ENCODE peak calls at places on chromosomes 5 and 9, in ten cellular contexts. J, Z, E, Q, M, S, Y, I, U and P are unnamed samples.

GRCh38 chr5:115414406-115415142 is 118.1 kb upstream of the CCDC112 start:
- DNase-seq in M (no peak), U (peak; percentile 98), Y (no peak), J (no peak), Z (no peak), I (no peak), Q (no peak), E (no peak), S (peak; percentile 97), P (no peak)

GRCh38 chr5:145925353-145925752 is 11.0 kb upstream of the SH3RF2 start:
- DNase-seq in M (no peak), Z (no peak), E (no peak), U (peak; percentile 51), Y (no peak), Q (no peak), J (no peak), S (peak; percentile 83), I (no peak), P (no peak)

GRCh38 chr5:179967489-179967888 is 59.8 kb upstream of the TBC1D9B start:
- DNase-seq in J (no peak), Q (no peak), Y (no peak), I (no peak), U (no peak), Z (no peak), S (no peak), M (no peak), E (no peak), P (no peak)

GRCh38 chr9:129987941-129988340 is 55.0 kb downstream of the FNBP1 start:
- DNase-seq in M (no peak), Y (no peak), J (no peak), Q (no peak), E (no peak), Z (no peak), U (no peak), I (no peak), S (no peak), P (no peak)

GRCh38 chr9:121269030-121269887 is 1.3 kb downstream of the GSN start:
- DNase-seq in I (peak; percentile 53), S (peak; percentile 38), E (no peak), Z (no peak), Q (peak; percentile 81), J (no peak), Y (peak; percentile 31), U (no peak), M (peak; percentile 67), P (peak; percentile 63)

GRCh38 chr5:64183956-64184355 is 18.3 kb downstream of the RNF180 start:
- DNase-seq in E (no peak), J (no peak), Q (no peak), Y (no peak), S (no peak), U (no peak), Z (no peak), M (no peak), I (no peak), P (no peak)

GRCh38 chr5:107486489-107486888 is 184.2 kb downstream of the EFNA5 start:
- DNase-seq in U (no peak), Z (peak; percentile 59), Q (no peak), I (no peak), S (no peak), M (no peak), E (no peak), J (peak; percentile 17), Y (no peak), P (no peak)

GRCh38 chr5:90134892-90135291 is 274.7 kb downstream of the CETN3 start:
- DNase-seq in Y (no peak), U (peak; percentile 36), Z (no peak), J (no peak), M (no peak), E (peak; percentile 84), S (peak; percentile 42), Q (peak; percentile 96), I (peak; percentile 81), P (no peak)

GRCh38 chr5:41118177-41118576 is 47.0 kb upstream of the MROH2B start:
- DNase-seq in I (no peak), Z (no peak), J (no peak), S (no peak), Y (no peak), U (no peak), M (no peak), E (no peak), Q (no peak), P (no peak)

GRCh38 chr9:107918749-107919148 is 429.2 kb upstream of the KLF4 start:
- DNase-seq in E (no peak), U (no peak), Q (no peak), Y (no peak), Z (no peak), I (no peak), S (no peak), M (no peak), J (no peak), P (no peak)

GRCh38 chr9:131092548-131093440 is 3.5 kb upstream of the AIF1L start:
- DNase-seq in Q (no peak), S (no peak), Z (no peak), U (no peak), I (no peak), J (no peak), M (no peak), Y (no peak), E (no peak), P (no peak)

GRCh38 chr5:111367081-111367480 is 142.9 kb downstream of the CAMK4 start:
- DNase-seq in Q (no peak), J (no peak), M (no peak), E (no peak), U (no peak), S (no peak), Y (no peak), I (no peak), Z (no peak), P (no peak)

GRCh38 chr5:126801992-126802294 is 25.0 kb downstream of the LMNB1 start:
- DNase-seq in M (no peak), J (peak; percentile 19), Z (no peak), S (peak; percentile 84), U (no peak), Y (no peak), Q (no peak), I (no peak), E (no peak), P (no peak)

GRCh38 chr5:124583469-124584350 is 162.7 kb downstream of the ZNF608 start:
- DNase-seq in M (no peak), E (no peak), J (peak; percentile 19), S (peak; percentile 88), U (peak; percentile 66), Q (no peak), I (no peak), Z (no peak), Y (no peak), P (no peak)

GRCh38 chr5:136053336-136054121 is 24.7 kb downstream of the TGFBI start:
- DNase-seq in Y (no peak), S (peak; percentile 91), I (peak; percentile 85), E (no peak), J (no peak), Q (peak; percentile 84), M (no peak), U (peak; percentile 86), Z (no peak), P (no peak)

GRCh38 chr5:93313672-93314071 is 267.3 kb downstream of the NR2F1-AS1 start:
- DNase-seq in J (no peak), E (no peak), Z (no peak), S (no peak), I (no peak), M (no peak), U (no peak), Y (no peak), Q (no peak), P (no peak)

GRCh38 chr5:93307557-93307956 is 273.5 kb downstream of the NR2F1-AS1 start:
- DNase-seq in U (no peak), Q (no peak), E (no peak), I (no peak), M (no peak), Y (no peak), S (peak; percentile 40), J (no peak), Z (no peak), P (no peak)

GRCh38 chr5:93305984-93306383 is 275.0 kb downstream of the NR2F1-AS1 start:
- DNase-seq in S (no peak), I (no peak), Q (no peak), J (no peak), M (no peak), U (no peak), Y (no peak), E (no peak), Z (no peak), P (no peak)

DNA sequence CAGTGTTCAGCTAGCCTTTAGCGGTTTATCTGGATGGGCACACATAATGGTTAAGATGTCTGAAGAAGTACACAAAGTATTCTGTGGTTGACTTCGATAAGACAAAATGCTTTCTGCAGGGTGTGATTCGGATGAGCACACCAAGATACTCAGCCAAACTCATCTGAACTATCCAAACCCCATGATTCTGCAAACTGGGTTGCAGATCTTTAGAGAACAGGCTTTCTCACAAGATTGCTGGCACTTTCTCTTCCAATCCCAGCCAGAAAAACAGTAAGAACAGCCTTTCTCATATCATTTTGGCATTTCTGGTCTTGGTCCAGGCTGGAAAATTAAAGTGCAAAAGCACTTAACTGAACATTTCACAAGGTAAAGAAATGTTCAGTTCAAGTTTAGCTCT is 269.2 kb downstream of the NR2F1-AS1 start:
- DNase-seq in Q (no peak), S (peak; percentile 51), I (no peak), E (no peak), U (no peak), Y (no peak), Z (no peak), M (no peak), J (no peak), P (no peak)
- H3K9me3 ChIP-seq in Q (peaks cover 4% of the 10 kb centered on the region), S (no peaks in the 10 kb centered on the region), I (no peaks in the 10 kb centered on the region), E (no peaks in the 10 kb centered on the region), U (peaks cover 3% of the 10 kb centered on the region), Y (no peaks in the 10 kb centered on the region), Z (no peaks in the 10 kb centered on the region), M (no peaks in the 10 kb centered on the region), J (no peaks in the 10 kb centered on the region), P (peaks cover 7% of the 10 kb centered on the region)

DNA sequence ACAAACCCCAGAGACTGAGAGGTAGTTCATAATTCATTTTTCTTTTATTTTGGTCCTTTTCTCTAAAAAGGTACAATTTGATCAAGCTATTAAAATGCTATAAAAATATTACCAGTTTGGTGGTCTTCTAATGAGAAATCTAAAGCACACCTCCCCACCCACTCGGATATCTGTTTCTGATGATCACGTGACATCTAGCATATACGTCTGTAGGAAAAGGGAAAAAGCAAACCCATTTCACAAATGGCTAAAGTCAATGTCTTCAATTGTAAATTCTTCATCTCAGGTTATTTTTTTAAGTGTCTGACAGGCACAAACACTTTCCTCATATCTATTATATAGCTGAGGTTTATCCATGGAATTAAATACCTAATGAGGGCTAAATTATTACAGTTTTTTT is 18.9 kb downstream of the ZNF354A start:
- DNase-seq in S (no peak), Q (no peak), E (no peak), M (no peak), Z (no peak), U (no peak), J (no peak), Y (no peak), I (no peak), P (no peak)
- H3K9me3 ChIP-seq in S (no peaks in the 10 kb centered on the region), Q (peaks cover 20% of the 10 kb centered on the region), E (peaks cover 20% of the 10 kb centered on the region), M (peaks cover 29% of the 10 kb centered on the region), Z (peaks cover 49% of the 10 kb centered on the region), U (peaks cover 47% of the 10 kb centered on the region), J (peaks cover 6% of the 10 kb centered on the region), Y (peaks cover 2% of the 10 kb centered on the region), I (peaks cover 36% of the 10 kb centered on the region), P (peaks cover 99% of the 10 kb centered on the region)

GRCh38 chr5:17838506-17838905 is 204.2 kb downstream of the TAF11L14 start:
- DNase-seq in M (no peak), J (no peak), S (no peak), I (no peak), U (no peak), E (no peak), Z (no peak), Q (no peak), Y (peak; percentile 20), P (no peak)
- H3K9me3 ChIP-seq in M (no peaks in the 10 kb centered on the region), J (no peaks in the 10 kb centered on the region), S (no peaks in the 10 kb centered on the region), I (no peaks in the 10 kb centered on the region), U (no peaks in the 10 kb centered on the region), E (peaks cover 3% of the 10 kb centered on the region), Z (no peaks in the 10 kb centered on the region), Q (peaks cover 3% of the 10 kb centered on the region), Y (peaks cover 7% of the 10 kb centered on the region), P (peaks cover 4% of the 10 kb centered on the region)

GRCh38 chr9:135242406-135242805 is 154.9 kb downstream of the OLFM1 start:
- DNase-seq in Z (no peak), Y (no peak), J (no peak), M (no peak), Q (peak; percentile 62), S (no peak), E (peak; percentile 7), U (no peak), I (no peak), P (no peak)
- H3K9me3 ChIP-seq in Z (no peaks in the 10 kb centered on the region), Y (no peaks in the 10 kb centered on the region), J (no peaks in the 10 kb centered on the region), M (no peaks in the 10 kb centered on the region), Q (peaks cover 2% of the 10 kb centered on the region), S (no peaks in the 10 kb centered on the region), E (no peaks in the 10 kb centered on the region), U (peaks cover 83% of the 10 kb centered on the region), I (no peaks in the 10 kb centered on the region), P (no peaks in the 10 kb centered on the region)